ENCODE peak calls at places on chromosomes 5 and 9, in six cellular contexts. One of them, this sample, is unnamed.

GRCh38 chr5:78102498-78102897 is 192.0 kb downstream of the AP3B1 start:
- DNase-seq in GM03348: no peak
- DNase-seq in uterus: no peak
- DNase-seq in AG09309: no peak
- DNase-seq in anterior cingulate cortex: no peak
- DNase-seq in caudate nucleus: no peak
- DNase-seq in this sample: no peak

GRCh38 chr5:73531356-73531755 is 33.1 kb downstream of the BTF3 start:
- DNase-seq in anterior cingulate cortex: no peak
- DNase-seq in GM03348: peak
- DNase-seq in AG09309: no peak
- DNase-seq in uterus: no peak
- DNase-seq in caudate nucleus: no peak
- DNase-seq in this sample: no peak

GRCh38 chr9:132327537-132327936 is 27.2 kb downstream of the SETX start:
- DNase-seq in AG09309: no peak
- DNase-seq in anterior cingulate cortex: no peak
- DNase-seq in caudate nucleus: no peak
- DNase-seq in uterus: no peak
- DNase-seq in GM03348: no peak
- DNase-seq in this sample: no peak

GRCh38 chr9:27385606-27386005 is 88.7 kb upstream of the EQTN start:
- DNase-seq in anterior cingulate cortex: no peak
- DNase-seq in caudate nucleus: no peak
- DNase-seq in AG09309: no peak
- DNase-seq in uterus: no peak
- DNase-seq in GM03348: no peak
- DNase-seq in this sample: no peak

GRCh38 chr5:77761606-77762005 is 14.5 kb downstream of the TBCA start:
- DNase-seq in uterus: no peak
- DNase-seq in anterior cingulate cortex: no peak
- DNase-seq in AG09309: no peak
- DNase-seq in caudate nucleus: no peak
- DNase-seq in GM03348: no peak
- DNase-seq in this sample: no peak

GRCh38 chr5:140010798-140011197 is 32.3 kb downstream of the NRG2 start:
- DNase-seq in uterus: no peak
- DNase-seq in GM03348: no peak
- DNase-seq in caudate nucleus: no peak
- DNase-seq in anterior cingulate cortex: no peak
- DNase-seq in AG09309: no peak
- DNase-seq in this sample: no peak

GRCh38 chr5:128349044-128349629 is 188.9 kb downstream of the FBN2 start:
- DNase-seq in caudate nucleus: no peak
- DNase-seq in uterus: no peak
- DNase-seq in anterior cingulate cortex: no peak
- DNase-seq in GM03348: no peak
- DNase-seq in AG09309: no peak
- DNase-seq in this sample: no peak

GRCh38 chr5:134451618-134452505 is 40.2 kb upstream of the CDKN2AIPNL start:
- DNase-seq in caudate nucleus: no peak
- DNase-seq in anterior cingulate cortex: peak
- DNase-seq in AG09309: no peak
- DNase-seq in uterus: peak
- DNase-seq in GM03348: peak
- DNase-seq in this sample: no peak

GRCh38 chr9:134492281-134492691 is 149.3 kb upstream of the COL5A1 start:
- DNase-seq in caudate nucleus: no peak
- DNase-seq in anterior cingulate cortex: no peak
- DNase-seq in uterus: peak
- DNase-seq in GM03348: peak
- DNase-seq in AG09309: peak
- DNase-seq in this sample: no peak

GRCh38 chr5:74655206-74655605 is 14.7 kb upstream of the ENC1 start:
- DNase-seq in caudate nucleus: no peak
- DNase-seq in uterus: no peak
- DNase-seq in AG09309: no peak
- DNase-seq in GM03348: no peak
- DNase-seq in anterior cingulate cortex: no peak
- DNase-seq in this sample: no peak

GRCh38 chr5:157502143-157502647 is 42.2 kb downstream of the NIPAL4 start:
- DNase-seq in caudate nucleus: no peak
- DNase-seq in AG09309: no peak
- DNase-seq in GM03348: no peak
- DNase-seq in uterus: no peak
- DNase-seq in anterior cingulate cortex: no peak
- DNase-seq in this sample: no peak

GRCh38 chr9:15642369-15642962 is 89.6 kb downstream of the CCDC171 start:
- DNase-seq in anterior cingulate cortex: no peak
- DNase-seq in GM03348: peak
- DNase-seq in caudate nucleus: no peak
- DNase-seq in AG09309: peak
- DNase-seq in uterus: no peak
- DNase-seq in this sample: no peak

GRCh38 chr5:67493676-67494075 is 297.1 kb upstream of the CD180 start:
- DNase-seq in AG09309: no peak
- DNase-seq in caudate nucleus: no peak
- DNase-seq in GM03348: peak
- DNase-seq in anterior cingulate cortex: peak
- DNase-seq in uterus: no peak
- DNase-seq in this sample: no peak

GRCh38 chr5:130155395-130155794 is 251.1 kb downstream of the CHSY3 start:
- DNase-seq in uterus: no peak
- DNase-seq in anterior cingulate cortex: no peak
- DNase-seq in AG09309: no peak
- DNase-seq in GM03348: no peak
- DNase-seq in caudate nucleus: no peak
- DNase-seq in this sample: no peak

GRCh38 chr9:94079236-94079635 is 5.0 kb upstream of the PTPDC1 start:
- DNase-seq in AG09309: no peak
- DNase-seq in anterior cingulate cortex: no peak
- DNase-seq in GM03348: no peak
- DNase-seq in uterus: no peak
- DNase-seq in caudate nucleus: no peak
- DNase-seq in this sample: no peak

GRCh38 chr9:136170291-136170901 is 34.5 kb downstream of the LHX3 start:
- DNase-seq in anterior cingulate cortex: no peak
- DNase-seq in AG09309: no peak
- DNase-seq in caudate nucleus: no peak
- DNase-seq in uterus: no peak
- DNase-seq in GM03348: peak
- DNase-seq in this sample: no peak

GRCh38 chr9:128684325-128685021 is 4.5 kb upstream of the SET start:
- DNase-seq in caudate nucleus: no peak
- DNase-seq in uterus: peak
- DNase-seq in AG09309: no peak
- DNase-seq in GM03348: peak
- DNase-seq in anterior cingulate cortex: no peak
- DNase-seq in this sample: no peak

GRCh38 chr9:70011366-70011765 is 32.3 kb upstream of the MAMDC2 start:
- DNase-seq in AG09309: no peak
- DNase-seq in caudate nucleus: no peak
- DNase-seq in GM03348: no peak
- DNase-seq in anterior cingulate cortex: no peak
- DNase-seq in uterus: no peak
- DNase-seq in this sample: no peak

GRCh38 chr5:94545870-94546625 is 72.4 kb downstream of the KIAA0825 start:
- DNase-seq in AG09309: no peak
- DNase-seq in caudate nucleus: peak
- DNase-seq in GM03348: no peak
- DNase-seq in uterus: no peak
- DNase-seq in anterior cingulate cortex: no peak
- DNase-seq in this sample: no peak

GRCh38 chr5:101346906-101347305 is 443.8 kb upstream of the ST8SIA4 start:
- DNase-seq in anterior cingulate cortex: no peak
- DNase-seq in AG09309: no peak
- DNase-seq in uterus: no peak
- DNase-seq in GM03348: no peak
- DNase-seq in caudate nucleus: no peak
- DNase-seq in this sample: no peak

GRCh38 chr9:132802121-132802795 is 75.8 kb downstream of the AK8 start:
- DNase-seq in GM03348: no peak
- DNase-seq in anterior cingulate cortex: no peak
- DNase-seq in caudate nucleus: no peak
- DNase-seq in uterus: no peak
- DNase-seq in AG09309: no peak
- DNase-seq in this sample: no peak

GRCh38 chr5:79241535-79241979 is 5.6 kb downstream of the JMY start:
- DNase-seq in anterior cingulate cortex: no peak
- DNase-seq in AG09309: no peak
- DNase-seq in caudate nucleus: no peak
- DNase-seq in GM03348: no peak
- DNase-seq in uterus: no peak
- DNase-seq in this sample: no peak

GRCh38 chr5:39826051-39826450 is 401.3 kb upstream of the DAB2 start:
- DNase-seq in GM03348: no peak
- DNase-seq in AG09309: no peak
- DNase-seq in caudate nucleus: no peak
- DNase-seq in uterus: no peak
- DNase-seq in anterior cingulate cortex: no peak
- DNase-seq in this sample: no peak

GRCh38 chr9:109497193-109498165 is 628 bp downstream of the PTPN3 start:
- DNase-seq in uterus: no peak
- DNase-seq in AG09309: no peak
- DNase-seq in anterior cingulate cortex: no peak
- DNase-seq in GM03348: peak
- DNase-seq in caudate nucleus: no peak
- DNase-seq in this sample: no peak

GRCh38 chr5:96721351-96721970 is 59.3 kb downstream of the CAST start:
- DNase-seq in caudate nucleus: no peak
- DNase-seq in anterior cingulate cortex: no peak
- DNase-seq in GM03348: peak
- DNase-seq in uterus: no peak
- DNase-seq in AG09309: no peak
- DNase-seq in this sample: no peak

GRCh38 chr5:144230806-144231205 is 60.1 kb downstream of the KCTD16 start:
- DNase-seq in uterus: no peak
- DNase-seq in caudate nucleus: no peak
- DNase-seq in AG09309: no peak
- DNase-seq in anterior cingulate cortex: no peak
- DNase-seq in GM03348: no peak
- DNase-seq in this sample: no peak

GRCh38 chr5:5467737-5468136 is 45.3 kb downstream of the ICE1 start:
- DNase-seq in caudate nucleus: no peak
- DNase-seq in uterus: no peak
- DNase-seq in AG09309: no peak
- DNase-seq in anterior cingulate cortex: no peak
- DNase-seq in GM03348: no peak
- DNase-seq in this sample: no peak

GRCh38 chr5:169583424-169584215 is at the start of gene SPDL1:
- DNase-seq in caudate nucleus: peak
- DNase-seq in AG09309: peak
- DNase-seq in GM03348: peak
- DNase-seq in uterus: peak
- DNase-seq in anterior cingulate cortex: peak
- DNase-seq in this sample: peak

GRCh38 chr5:51272957-51273356 is 110.3 kb upstream of the ISL1 start:
- DNase-seq in caudate nucleus: no peak
- DNase-seq in GM03348: no peak
- DNase-seq in AG09309: no peak
- DNase-seq in anterior cingulate cortex: no peak
- DNase-seq in uterus: no peak
- DNase-seq in this sample: no peak

GRCh38 chr9:88828018-88828417 is 163.2 kb upstream of the S1PR3 start:
- DNase-seq in GM03348: no peak
- DNase-seq in caudate nucleus: no peak
- DNase-seq in uterus: no peak
- DNase-seq in AG09309: no peak
- DNase-seq in anterior cingulate cortex: no peak
- DNase-seq in this sample: no peak

GRCh38 chr9:77708416-77708815 is 60.3 kb upstream of the GNA14 start:
- DNase-seq in caudate nucleus: no peak
- DNase-seq in GM03348: no peak
- DNase-seq in anterior cingulate cortex: no peak
- DNase-seq in AG09309: no peak
- DNase-seq in uterus: no peak
- DNase-seq in this sample: no peak

GRCh38 chr9:106639873-106640568 is 222.9 kb upstream of the ZNF462 start:
- DNase-seq in anterior cingulate cortex: no peak
- DNase-seq in caudate nucleus: no peak
- DNase-seq in GM03348: no peak
- DNase-seq in uterus: no peak
- DNase-seq in AG09309: no peak
- DNase-seq in this sample: no peak

GRCh38 chr9:122095010-122095767 is 2.1 kb upstream of the TTLL11 start:
- DNase-seq in AG09309: no peak
- DNase-seq in caudate nucleus: no peak
- DNase-seq in GM03348: peak
- DNase-seq in uterus: peak
- DNase-seq in anterior cingulate cortex: no peak
- DNase-seq in this sample: no peak

GRCh38 chr5:119322948-119323629 is 32.7 kb upstream of the TNFAIP8 start:
- DNase-seq in GM03348: no peak
- DNase-seq in uterus: no peak
- DNase-seq in anterior cingulate cortex: no peak
- DNase-seq in caudate nucleus: no peak
- DNase-seq in AG09309: no peak
- DNase-seq in this sample: no peak

GRCh38 chr5:142667808-142668207 is 18.1 kb downstream of the FGF1 start:
- DNase-seq in caudate nucleus: no peak
- DNase-seq in AG09309: no peak
- DNase-seq in GM03348: no peak
- DNase-seq in anterior cingulate cortex: no peak
- DNase-seq in uterus: no peak
- DNase-seq in this sample: no peak

GRCh38 chr9:114246558-114246957 is 76.3 kb upstream of the ORM1 start:
- DNase-seq in anterior cingulate cortex: no peak
- DNase-seq in caudate nucleus: no peak
- DNase-seq in uterus: no peak
- DNase-seq in GM03348: no peak
- DNase-seq in AG09309: peak
- DNase-seq in this sample: no peak

GRCh38 chr9:20728493-20729220 is 44.6 kb downstream of the FOCAD start:
- DNase-seq in AG09309: peak
- DNase-seq in GM03348: no peak
- DNase-seq in uterus: no peak
- DNase-seq in anterior cingulate cortex: no peak
- DNase-seq in caudate nucleus: no peak
- DNase-seq in this sample: no peak